ENCODE peak calls at places on chromosome 16, in five cellular contexts. T is fibroblast of the aortic adventitia; X is cardiac fibroblast; R is CD4-positive, alpha-beta T cell; O is activated B cell treated with CpG ODN at 0.5 μM for 24 hours. W is an unnamed sample.

GRCh38 chr16:66189951-66190350 is 176.5 kb upstream of the CDH5 start:
- DNase-seq in T (peak), X (peak), R (no peak), O (no peak), W (no peak)

GRCh38 chr16:3115561-3115960 is 3.2 kb downstream of the ZNF205 start:
- DNase-seq in T (no peak), X (no peak), R (no peak), O (no peak), W (no peak)

GRCh38 chr16:57025941-57026777 is 36.8 kb downstream of the NLRC5 start:
- DNase-seq in T (no peak), X (no peak), R (no peak), O (no peak), W (no peak)

GRCh38 chr16:56193951-56194726 is 2.9 kb downstream of the GNAO1 start:
- DNase-seq in T (peak), X (peak), R (peak), O (peak), W (peak)

GRCh38 chr16:3460121-3460520 is 16.6 kb downstream of the NAA60 start:
- DNase-seq in T (no peak), X (no peak), R (no peak), O (no peak), W (no peak)

GRCh38 chr16:27234603-27235002 is 31.3 kb downstream of the KDM8 start:
- DNase-seq in T (no peak), X (no peak), R (no peak), O (no peak), W (no peak)

GRCh38 chr16:81710596-81710995 is 68.5 kb upstream of the PLCG2 start:
- DNase-seq in T (no peak), X (no peak), R (no peak), O (no peak), W (no peak)

GRCh38 chr16:87305505-87306391 is 11.4 kb downstream of the C16orf95 start:
- DNase-seq in T (no peak), X (peak), R (no peak), O (no peak), W (no peak)

GRCh38 chr16:81514041-81514559 is 69.5 kb downstream of the CMIP start:
- DNase-seq in T (no peak), X (no peak), R (no peak), O (no peak), W (no peak)

GRCh38 chr16:8236816-8237215 is 353.5 kb downstream of the TMEM114 start:
- DNase-seq in T (no peak), X (no peak), R (no peak), O (no peak), W (no peak)

GRCh38 chr16:22300427-22301071 is 3.3 kb downstream of the POLR3E start:
- DNase-seq in T (peak), X (peak), R (no peak), O (no peak), W (no peak)

GRCh38 chr16:56990407-56991286 is 1.3 kb downstream of the NLRC5 start:
- DNase-seq in T (no peak), X (no peak), R (no peak), O (peak), W (no peak)

GRCh38 chr16:58027341-58028167 is 2.0 kb downstream of the MMP15 start:
- DNase-seq in T (no peak), X (peak), R (no peak), O (no peak), W (no peak)

GRCh38 chr16:53899471-53899870 is 195.5 kb downstream of the FTO start:
- DNase-seq in T (peak), X (peak), R (no peak), O (no peak), W (no peak)

GRCh38 chr16:84547539-84548058 is 43.1 kb upstream of the MEAK7 start:
- DNase-seq in T (no peak), X (no peak), R (no peak), O (no peak), W (no peak)

GRCh38 chr16:58820359-58820758 is 86.2 kb upstream of the GOT2 start:
- DNase-seq in T (no peak), X (no peak), R (no peak), O (no peak), W (no peak)

GRCh38 chr16:56513972-56514371 is 5.9 kb downstream of the BBS2 start:
- DNase-seq in T (peak), X (peak), R (peak), O (no peak), W (no peak)

GRCh38 chr16:74625500-74626350 is 18.8 kb upstream of the GLG1 start:
- DNase-seq in T (no peak), X (no peak), R (no peak), O (no peak), W (no peak)

GRCh38 chr16:12532871-12533610 is 270.6 kb downstream of the CPPED1 start:
- DNase-seq in T (no peak), X (no peak), R (peak), O (no peak), W (no peak)

GRCh38 chr16:2771496-2772402 is 5.3 kb downstream of the ELOB start:
- DNase-seq in T (no peak), X (no peak), R (no peak), O (no peak), W (no peak)

GRCh38 chr16:9658586-9658985 is 523.6 kb downstream of the GRIN2A start:
- DNase-seq in T (no peak), X (no peak), R (no peak), O (no peak), W (no peak)

GRCh38 chr16:23504453-23505179 is 5.7 kb downstream of the GGA2 start:
- DNase-seq in T (peak), X (peak), R (peak), O (peak), W (no peak)

GRCh38 chr16:85312642-85313540 is 200.6 kb upstream of the CIBAR2 start:
- DNase-seq in T (no peak), X (no peak), R (no peak), O (no peak), W (no peak)

GRCh38 chr16:71893888-71894228 is 1.5 kb upstream of the IST1 start:
- DNase-seq in T (no peak), X (no peak), R (no peak), O (no peak), W (no peak)

GRCh38 chr16:71885261-71885650 is 1.3 kb upstream of the ZNF821 start:
- DNase-seq in T (no peak), X (no peak), R (no peak), O (no peak), W (no peak)

GRCh38 chr16:71894229-71894920 is 956 bp upstream of the IST1 start:
- DNase-seq in T (peak), X (peak), R (peak), O (peak), W (peak)

GRCh38 chr16:71883849-71884638 is at the start of gene ZNF821:
- DNase-seq in T (peak), X (peak), R (peak), O (peak), W (peak)

GRCh38 chr16:71889147-71889546 is 5.2 kb upstream of the ZNF821 start:
- DNase-seq in T (no peak), X (no peak), R (no peak), O (no peak), W (no peak)
- TF ChIP-seq CTCF in T (no peak), X (no peak), R (no peak), O (no peak), W (no peak)

GRCh38 chr16:10881479-10882030 is 4.6 kb downstream of the CIITA start:
- DNase-seq in T (no peak), X (no peak), R (no peak), O (no peak), W (no peak)

GRCh38 chr16:10878644-10879498 is 1.9 kb downstream of the CIITA start:
- DNase-seq in T (peak), X (peak), R (no peak), O (peak), W (no peak)

GRCh38 chr16:10880609-10881452 is 3.8 kb downstream of the CIITA start:
- DNase-seq in T (no peak), X (no peak), R (no peak), O (no peak), W (no peak)

GRCh38 chr16:10878328-10878643 is 1.3 kb downstream of the CIITA start:
- DNase-seq in T (no peak), X (no peak), R (no peak), O (no peak), W (no peak)

GRCh38 chr16:10879681-10880589 is 2.9 kb downstream of the CIITA start:
- DNase-seq in T (no peak), X (no peak), R (no peak), O (no peak), W (no peak)
- TF ChIP-seq CTCF in T (no peak), X (no peak), R (no peak), O (no peak), W (no peak)

GRCh38 chr16:72939247-72939646 is 108.7 kb downstream of the ZFHX3 start:
- DNase-seq in T (peak), X (peak), R (no peak), O (no peak), W (no peak)
- TF ChIP-seq CTCF in T (peak), X (peak), R (no peak), O (no peak), W (no peak)

GRCh38 chr16:70703041-70703834 is 17.4 kb upstream of the MTSS2 start:
- DNase-seq in T (peak), X (peak), R (no peak), O (no peak), W (no peak)
- TF ChIP-seq CTCF in T (peak), X (peak), R (no peak), O (no peak), W (peak)

GRCh38 chr16:89701425-89702406 is at the start of gene SPATA2L:
- DNase-seq in T (peak), X (peak), R (peak), O (peak), W (peak)
- TF ChIP-seq CTCF in T (peak), X (peak), R (no peak), O (no peak), W (no peak)

GRCh38 chr16:191783-192294 is 11.6 kb downstream of the HBQ1 start:
- DNase-seq in T (no peak), X (no peak), R (no peak), O (no peak), W (no peak)

GRCh38 chr16:187330-187729 is 7.1 kb downstream of the HBQ1 start:
- DNase-seq in T (no peak), X (no peak), R (no peak), O (no peak), W (no peak)

GRCh38 chr16:185691-186090 is 5.4 kb downstream of the HBQ1 start:
- DNase-seq in T (no peak), X (no peak), R (no peak), O (no peak), W (no peak)

GRCh38 chr16:189604-190186 is 9.4 kb downstream of the HBQ1 start:
- DNase-seq in T (no peak), X (no peak), R (no peak), O (no peak), W (no peak)

GRCh38 chr16:188674-189073 is 8.4 kb downstream of the HBQ1 start:
- DNase-seq in T (no peak), X (no peak), R (peak), O (no peak), W (no peak)
- TF ChIP-seq CTCF in T (no peak), X (no peak), R (peak), O (no peak), W (no peak)

GRCh38 chr16:1688807-1689560 is 10.9 kb downstream of the JPT2 start:
- DNase-seq in T (peak), X (peak), R (no peak), O (no peak), W (no peak)

GRCh38 chr16:1690810-1691209 is 12.7 kb downstream of the JPT2 start:
- DNase-seq in T (no peak), X (no peak), R (no peak), O (no peak), W (no peak)

GRCh38 chr16:1689853-1690252 is 11.8 kb downstream of the JPT2 start:
- DNase-seq in T (no peak), X (no peak), R (no peak), O (no peak), W (no peak)

GRCh38 chr16:1691956-1692355 is 13.9 kb downstream of the JPT2 start:
- DNase-seq in T (peak), X (peak), R (no peak), O (no peak), W (no peak)

DNA sequence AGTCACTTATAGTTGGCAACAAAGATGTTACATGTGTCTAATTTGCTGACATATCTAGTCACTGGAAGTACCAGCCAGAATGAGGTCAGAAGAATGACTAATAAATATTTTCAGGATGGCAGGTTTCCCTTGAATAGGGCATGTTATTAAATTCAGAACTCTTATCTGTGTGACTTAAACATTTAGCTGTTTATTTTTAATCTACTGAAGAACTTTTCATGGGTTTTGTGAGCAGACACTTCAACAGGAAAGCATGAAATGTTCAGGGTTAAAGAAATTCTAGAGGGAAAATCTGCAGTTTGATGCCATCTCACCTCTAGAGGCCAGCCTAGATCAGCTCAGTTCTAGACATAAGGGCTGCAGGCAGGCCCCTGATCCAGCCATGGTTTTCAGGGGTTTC is 13.2 kb downstream of the JPT2 start:
- DNase-seq in T (peak), X (peak), R (no peak), O (no peak), W (no peak)
- TF ChIP-seq CTCF in T (peak), X (peak), R (no peak), O (no peak), W (no peak)

GRCh38 chr16:89624775-89625761 is 11.6 kb downstream of the DPEP1 start:
- DNase-seq in T (no peak), X (no peak), R (no peak), O (no peak), W (no peak)
- TF ChIP-seq CTCF in T (no peak), X (no peak), R (no peak), O (no peak), W (no peak)

GRCh38 chr16:30834130-30834740 is 47.2 kb upstream of the ZNF629 start:
- DNase-seq in T (no peak), X (no peak), R (no peak), O (no peak), W (no peak)

GRCh38 chr16:30830072-30830417 is 43.0 kb upstream of the ZNF629 start:
- DNase-seq in T (no peak), X (no peak), R (no peak), O (no peak), W (no peak)

GRCh38 chr16:30829130-30830071 is 42.4 kb upstream of the ZNF629 start:
- DNase-seq in T (no peak), X (no peak), R (no peak), O (no peak), W (no peak)
- TF ChIP-seq CTCF in T (no peak), X (no peak), R (no peak), O (no peak), W (no peak)